ENCODE peak calls at places on chromosomes 3 and 15, in nine cellular contexts. M is endothelial cell; J is activated T-cell treated with anti-CD3 and anti-CD28 coated beads for 24 hours; Z is COR-L47; U is NK-92 treated with Interleukin-12 subunit alpha and Interleukin-12 subunit beta, amount 100 ng/mL, for 24 hours; K is EL; R is left ventricle myocardium inferior; Q is activated CD8-positive, alpha-beta memory T cell treated with anti-CD3 and anti-CD28 coated beads, Interleukin-2, amount 50 U/mL, for 4 hours; A is effector memory CD8-positive, alpha-beta T cell. N is an unnamed sample.

GRCh38 chr3:197349368-197349767 is 51.0 kb upstream of the DLG1 start:
- DNase-seq in M (no peak), J (no peak), Z (no peak), U (no peak), K (no peak), R (no peak), Q (no peak), A (no peak), N (no peak)

GRCh38 chr3:114608293-114608692 is 314.5 kb downstream of the TIGIT start:
- DNase-seq in M (no peak), J (no peak), Z (no peak), U (no peak), K (peak), R (no peak), Q (no peak), A (no peak), N (no peak)

GRCh38 chr3:177724020-177724638 is 526.8 kb upstream of the TBL1XR1 start:
- DNase-seq in M (no peak), J (no peak), Z (peak), U (no peak), K (no peak), R (peak), Q (no peak), A (no peak), N (no peak)

GRCh38 chr15:74799255-74799842 is 13.3 kb upstream of the LMAN1L start:
- DNase-seq in M (no peak), J (no peak), Z (no peak), U (peak), K (no peak), R (no peak), Q (no peak), A (no peak), N (no peak)

GRCh38 chr15:98416222-98416835 is 232.0 kb upstream of the IGF1R start:
- DNase-seq in M (no peak), J (no peak), Z (no peak), U (no peak), K (no peak), R (no peak), Q (no peak), A (no peak), N (no peak)

GRCh38 chr3:41580274-41580959 is 381.1 kb downstream of the CTNNB1 start:
- DNase-seq in M (no peak), J (no peak), Z (no peak), U (no peak), K (peak), R (no peak), Q (no peak), A (no peak), N (no peak)

GRCh38 chr15:49164865-49165264 is 5.2 kb upstream of the GALK2 start:
- DNase-seq in M (no peak), J (no peak), Z (no peak), U (no peak), K (no peak), R (no peak), Q (no peak), A (no peak), N (no peak)

GRCh38 chr3:100737334-100737733 is 28.0 kb downstream of the TFG start:
- DNase-seq in M (no peak), J (no peak), Z (peak), U (no peak), K (peak), R (no peak), Q (no peak), A (no peak), N (no peak)

GRCh38 chr3:133722935-133723334 is 23.3 kb upstream of the TF start:
- DNase-seq in M (no peak), J (no peak), Z (no peak), U (no peak), K (no peak), R (no peak), Q (no peak), A (no peak), N (no peak)

GRCh38 chr15:98648654-98649537 is 557 bp downstream of the IGF1R start:
- DNase-seq in M (peak), J (peak), Z (no peak), U (no peak), K (peak), R (peak), Q (peak), A (no peak), N (peak)

GRCh38 chr3:108036984-108037741 is 53.7 kb downstream of the CD47 start:
- DNase-seq in M (no peak), J (no peak), Z (no peak), U (no peak), K (peak), R (no peak), Q (no peak), A (no peak), N (no peak)

GRCh38 chr15:78211189-78211921 is 23.0 kb downstream of the ACSBG1 start:
- DNase-seq in M (no peak), J (no peak), Z (no peak), U (no peak), K (no peak), R (no peak), Q (no peak), A (no peak), N (no peak)

GRCh38 chr15:91471410-91471993 is 371.4 kb downstream of the SV2B start:
- DNase-seq in M (no peak), J (no peak), Z (no peak), U (no peak), K (peak), R (no peak), Q (no peak), A (no peak), N (no peak)

GRCh38 chr3:125280966-125281365 is 68.4 kb upstream of the SLC12A8 start:
- DNase-seq in M (no peak), J (no peak), Z (peak), U (no peak), K (peak), R (no peak), Q (no peak), A (no peak), N (no peak)

GRCh38 chr15:61264986-61265385 is 35.9 kb upstream of the RORA start:
- DNase-seq in M (no peak), J (no peak), Z (no peak), U (no peak), K (no peak), R (no peak), Q (no peak), A (no peak), N (no peak)

GRCh38 chr15:76711351-76711827 is 193.8 kb downstream of the SCAPER start:
- DNase-seq in M (no peak), J (no peak), Z (no peak), U (no peak), K (no peak), R (no peak), Q (no peak), A (no peak), N (no peak)

GRCh38 chr3:136465296-136465695 is 215.2 kb downstream of the PCCB start:
- DNase-seq in M (no peak), J (no peak), Z (no peak), U (no peak), K (peak), R (no peak), Q (no peak), A (no peak), N (no peak)

GRCh38 chr3:145427355-145427754 is 733.6 kb downstream of the PLOD2 start:
- DNase-seq in M (no peak), J (no peak), Z (no peak), U (no peak), K (no peak), R (no peak), Q (no peak), A (no peak), N (no peak)

GRCh38 chr15:97836003-97836402 is 124.5 kb upstream of the ARRDC4 start:
- DNase-seq in M (no peak), J (no peak), Z (no peak), U (no peak), K (no peak), R (no peak), Q (no peak), A (no peak), N (no peak)

GRCh38 chr15:73969151-73969759 is 22.8 kb downstream of the STOML1 start:
- DNase-seq in M (no peak), J (no peak), Z (no peak), U (no peak), K (no peak), R (no peak), Q (no peak), A (no peak), N (no peak)

GRCh38 chr3:179333084-179333483 is 10.3 kb downstream of the ZNF639 start:
- DNase-seq in M (no peak), J (no peak), Z (no peak), U (no peak), K (no peak), R (no peak), Q (no peak), A (no peak), N (no peak)

GRCh38 chr3:25442486-25442885 is 14.4 kb downstream of the RARB start:
- DNase-seq in M (no peak), J (no peak), Z (peak), U (no peak), K (no peak), R (no peak), Q (no peak), A (no peak), N (no peak)

GRCh38 chr15:39118510-39118909 is 462.4 kb upstream of the THBS1 start:
- DNase-seq in M (no peak), J (no peak), Z (no peak), U (no peak), K (peak), R (no peak), Q (no peak), A (no peak), N (no peak)

GRCh38 chr3:9091811-9092210 is 128.5 kb upstream of the RAD18 start:
- DNase-seq in M (no peak), J (no peak), Z (no peak), U (no peak), K (no peak), R (no peak), Q (no peak), A (no peak), N (no peak)

GRCh38 chr3:42092006-42092405 is 849 bp downstream of the TRAK1 start:
- DNase-seq in M (no peak), J (no peak), Z (no peak), U (no peak), K (no peak), R (no peak), Q (no peak), A (no peak), N (no peak)

GRCh38 chr3:111768571-111769100 is 90.4 kb upstream of the PHLDB2 start:
- DNase-seq in M (no peak), J (no peak), Z (no peak), U (no peak), K (peak), R (no peak), Q (no peak), A (no peak), N (no peak)

GRCh38 chr3:16884084-16884747 is 539 bp upstream of the PLCL2 start:
- DNase-seq in M (peak), J (peak), Z (no peak), U (no peak), K (peak), R (peak), Q (peak), A (peak), N (peak)

GRCh38 chr3:155232605-155233004 is 60.9 kb downstream of the STRIT1 start:
- DNase-seq in M (no peak), J (no peak), Z (no peak), U (no peak), K (peak), R (peak), Q (no peak), A (no peak), N (no peak)

GRCh38 chr3:4994823-4995499 is 15.7 kb downstream of the BHLHE40 start:
- DNase-seq in M (no peak), J (no peak), Z (no peak), U (no peak), K (peak), R (peak), Q (no peak), A (no peak), N (no peak)

GRCh38 chr3:127820221-127820870 is 2.0 kb downstream of the MGLL start:
- DNase-seq in M (no peak), J (no peak), Z (no peak), U (no peak), K (peak), R (no peak), Q (no peak), A (no peak), N (no peak)

GRCh38 chr3:100875239-100875638 is 118.0 kb downstream of the ABI3BP start:
- DNase-seq in M (no peak), J (no peak), Z (peak), U (no peak), K (peak), R (peak), Q (no peak), A (no peak), N (no peak)

GRCh38 chr3:160108357-160108756 is 116.9 kb upstream of the C3orf80 start:
- DNase-seq in M (no peak), J (no peak), Z (no peak), U (no peak), K (no peak), R (no peak), Q (no peak), A (no peak), N (no peak)

GRCh38 chr3:4250064-4250463 is 53.1 kb upstream of the SETMAR start:
- DNase-seq in M (no peak), J (no peak), Z (no peak), U (no peak), K (no peak), R (no peak), Q (no peak), A (no peak), N (no peak)